ENCODE peak calls at places on chromosomes 13 and 19, in five cellular contexts. One of them, this sample, is unnamed. For H3K4me1, the result is how much of the 10 kb centered on the place peaks cover.

GRCh38 chr19:11284535-11284934 is 11.4 kb upstream of the TSPAN16 start:
- DNase-seq in GM23338: no peak
- DNase-seq in fibroblast of lung: no peak
- DNase-seq in H9: no peak
- DNase-seq in hepatocyte: no peak
- DNase-seq in this sample: no peak

GRCh38 chr13:87919956-87920355 is 248.8 kb downstream of the SLITRK5 start:
- DNase-seq in GM23338: peak
- DNase-seq in fibroblast of lung: no peak
- DNase-seq in H9: no peak
- DNase-seq in hepatocyte: no peak
- DNase-seq in this sample: no peak

GRCh38 chr13:32142956-32143375 is 111.4 kb downstream of the FRY start:
- DNase-seq in GM23338: peak
- DNase-seq in fibroblast of lung: peak
- DNase-seq in H9: peak
- DNase-seq in hepatocyte: peak
- DNase-seq in this sample: no peak

GRCh38 chr13:22505489-22505888 is 675.3 kb upstream of the SGCG start:
- DNase-seq in GM23338: no peak
- DNase-seq in fibroblast of lung: peak
- DNase-seq in H9: no peak
- DNase-seq in hepatocyte: no peak
- DNase-seq in this sample: no peak

GRCh38 chr19:49272204-49272603 is 52.8 kb downstream of the SLC6A16 start:
- DNase-seq in GM23338: no peak
- DNase-seq in fibroblast of lung: peak
- DNase-seq in H9: no peak
- DNase-seq in hepatocyte: no peak
- DNase-seq in this sample: peak

GRCh38 chr13:23447927-23448326 is 14.4 kb upstream of the SACS start:
- DNase-seq in GM23338: no peak
- DNase-seq in fibroblast of lung: peak
- DNase-seq in H9: no peak
- DNase-seq in hepatocyte: no peak
- DNase-seq in this sample: no peak

GRCh38 chr19:53772943-53773342 is 51.2 kb downstream of the NLRP12 start:
- DNase-seq in GM23338: peak
- DNase-seq in fibroblast of lung: peak
- DNase-seq in H9: peak
- DNase-seq in hepatocyte: peak
- DNase-seq in this sample: no peak

GRCh38 chr19:10936661-10937084 is 8.1 kb downstream of the TIMM29 start:
- DNase-seq in GM23338: peak
- DNase-seq in fibroblast of lung: peak
- DNase-seq in H9: peak
- DNase-seq in hepatocyte: peak
- DNase-seq in this sample: no peak

GRCh38 chr19:56477429-56478338 is 539 bp upstream of the ZNF667 start:
- DNase-seq in GM23338: peak
- DNase-seq in fibroblast of lung: peak
- DNase-seq in H9: peak
- DNase-seq in hepatocyte: peak
- DNase-seq in this sample: peak

GRCh38 chr13:28099396-28100148 is 804 bp downstream of the FLT3 start:
- DNase-seq in GM23338: peak
- DNase-seq in fibroblast of lung: no peak
- DNase-seq in H9: no peak
- DNase-seq in hepatocyte: no peak
- DNase-seq in this sample: no peak

GRCh38 chr19:35513975-35514809 is 743 bp upstream of the DMKN start:
- DNase-seq in GM23338: peak
- DNase-seq in fibroblast of lung: no peak
- DNase-seq in H9: peak
- DNase-seq in hepatocyte: peak
- DNase-seq in this sample: no peak

GRCh38 chr19:15249912-15250634 is 17.8 kb upstream of the EPHX3 start:
- DNase-seq in GM23338: no peak
- DNase-seq in fibroblast of lung: peak
- DNase-seq in H9: no peak
- DNase-seq in hepatocyte: peak
- DNase-seq in this sample: no peak

GRCh38 chr13:83881917-83882625 is at the start of gene SLITRK1:
- DNase-seq in GM23338: peak
- DNase-seq in fibroblast of lung: peak
- DNase-seq in H9: peak
- DNase-seq in hepatocyte: peak
- DNase-seq in this sample: no peak

GRCh38 chr19:35125270-35125717 is 9.6 kb downstream of the LGI4 start:
- DNase-seq in GM23338: no peak
- DNase-seq in fibroblast of lung: no peak
- DNase-seq in H9: no peak
- DNase-seq in hepatocyte: no peak
- DNase-seq in this sample: no peak

GRCh38 chr19:45047188-45047797 is 8.4 kb downstream of the CLASRP start:
- DNase-seq in GM23338: no peak
- DNase-seq in fibroblast of lung: no peak
- DNase-seq in H9: no peak
- DNase-seq in hepatocyte: no peak
- DNase-seq in this sample: no peak

GRCh38 chr19:46791944-46792343 is 3.5 kb upstream of the SLC1A5 start:
- DNase-seq in GM23338: no peak
- DNase-seq in fibroblast of lung: no peak
- DNase-seq in H9: no peak
- DNase-seq in hepatocyte: no peak
- DNase-seq in this sample: no peak

GRCh38 chr13:99150575-99151370 is 49.9 kb upstream of the UBAC2 start:
- DNase-seq in GM23338: no peak
- DNase-seq in fibroblast of lung: peak
- DNase-seq in H9: no peak
- DNase-seq in hepatocyte: no peak
- DNase-seq in this sample: peak

GRCh38 chr13:106376411-106377112 is 158.9 kb downstream of the EFNB2 start:
- DNase-seq in GM23338: peak
- DNase-seq in fibroblast of lung: peak
- DNase-seq in H9: no peak
- DNase-seq in hepatocyte: no peak
- DNase-seq in this sample: no peak

GRCh38 chr13:100506154-100506553 is 82.4 kb downstream of the GGACT start:
- DNase-seq in GM23338: no peak
- DNase-seq in fibroblast of lung: no peak
- DNase-seq in H9: no peak
- DNase-seq in hepatocyte: no peak
- DNase-seq in this sample: no peak

GRCh38 chr13:38417727-38418126 is 68.1 kb downstream of the UFM1 start:
- DNase-seq in GM23338: peak
- DNase-seq in fibroblast of lung: peak
- DNase-seq in H9: peak
- DNase-seq in hepatocyte: peak
- DNase-seq in this sample: no peak

GRCh38 chr19:511101-511841 is 4.0 kb downstream of the TPGS1 start:
- DNase-seq in GM23338: no peak
- DNase-seq in fibroblast of lung: no peak
- DNase-seq in H9: peak
- DNase-seq in hepatocyte: peak
- DNase-seq in this sample: peak

GRCh38 chr19:36213793-36214387 is 575 bp downstream of the ZNF565 start:
- DNase-seq in GM23338: no peak
- DNase-seq in fibroblast of lung: peak
- DNase-seq in H9: no peak
- DNase-seq in hepatocyte: peak
- DNase-seq in this sample: no peak

GRCh38 chr19:48218964-48219363 is 36.7 kb downstream of the CARD8 start:
- DNase-seq in GM23338: no peak
- DNase-seq in fibroblast of lung: no peak
- DNase-seq in H9: no peak
- DNase-seq in hepatocyte: no peak
- DNase-seq in this sample: no peak

GRCh38 chr19:55809381-55810058 is 22.3 kb downstream of the NLRP11 start:
- DNase-seq in GM23338: peak
- DNase-seq in fibroblast of lung: peak
- DNase-seq in H9: peak
- DNase-seq in hepatocyte: peak
- DNase-seq in this sample: no peak

DNA sequence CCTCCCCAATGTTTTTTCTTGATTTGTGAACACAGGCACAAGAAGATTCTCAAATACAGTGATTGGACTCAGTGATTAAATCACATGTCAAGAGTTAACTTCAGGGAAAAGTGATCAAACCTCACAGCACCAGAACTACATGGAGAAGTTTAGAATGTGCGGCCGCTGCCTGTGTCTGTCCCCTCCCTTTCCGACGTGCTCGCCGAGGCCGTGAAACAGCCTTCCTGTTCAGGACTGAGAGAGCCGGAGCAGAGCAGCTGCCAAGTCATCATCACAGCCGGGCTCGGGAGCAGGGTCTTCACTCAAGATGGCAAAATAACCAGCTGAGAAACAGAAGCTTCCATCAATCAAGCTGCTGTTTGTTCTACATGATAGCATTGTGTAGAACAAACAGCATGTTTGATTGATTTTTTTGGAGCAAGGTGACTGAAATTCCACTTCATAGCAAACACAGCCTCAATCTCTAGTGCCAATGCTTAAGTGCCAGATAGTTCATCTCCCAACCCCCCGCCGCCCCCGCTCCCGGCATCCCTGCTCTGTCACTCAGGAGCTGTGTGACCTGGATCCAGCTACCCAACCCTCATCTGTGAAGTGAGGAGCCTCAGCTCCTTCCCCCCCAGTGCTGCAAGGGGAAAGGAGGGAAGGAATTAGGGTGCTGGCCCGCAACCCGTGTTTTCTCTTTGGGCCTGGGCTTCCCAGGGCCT is 70.6 kb downstream of the HSPH1 start:
- DNase-seq in GM23338: no peak
- DNase-seq in fibroblast of lung: peak
- DNase-seq in H9: no peak
- DNase-seq in hepatocyte: no peak
- DNase-seq in this sample: no peak
- H2AFZ ChIP-seq in GM23338: peak
- H2AFZ ChIP-seq in fibroblast of lung: peak
- H2AFZ ChIP-seq in H9: no peak
- H2AFZ ChIP-seq in hepatocyte: no peak
- H2AFZ ChIP-seq in this sample: peak

GRCh38 chr13:114148521-114148855 is 16.1 kb upstream of the RASA3 start:
- DNase-seq in GM23338: no peak
- DNase-seq in fibroblast of lung: no peak
- DNase-seq in H9: no peak
- DNase-seq in hepatocyte: no peak
- DNase-seq in this sample: no peak
- H3K27ac ChIP-seq in GM23338: no peak
- H3K27ac ChIP-seq in fibroblast of lung: no peak
- H3K27ac ChIP-seq in H9: no peak
- H3K27ac ChIP-seq in hepatocyte: no peak
- H3K27ac ChIP-seq in this sample: no peak

GRCh38 chr19:37947778-37948177 is 40.8 kb downstream of the SIPA1L3 start:
- DNase-seq in GM23338: no peak
- DNase-seq in fibroblast of lung: no peak
- DNase-seq in H9: no peak
- DNase-seq in hepatocyte: no peak
- DNase-seq in this sample: no peak
- H3K4me1 ChIP-seq in GM23338: under half
- H3K4me1 ChIP-seq in fibroblast of lung: under half
- H3K4me1 ChIP-seq in H9: under half
- H3K4me1 ChIP-seq in hepatocyte: under half
- H3K4me1 ChIP-seq in this sample: under half

DNA sequence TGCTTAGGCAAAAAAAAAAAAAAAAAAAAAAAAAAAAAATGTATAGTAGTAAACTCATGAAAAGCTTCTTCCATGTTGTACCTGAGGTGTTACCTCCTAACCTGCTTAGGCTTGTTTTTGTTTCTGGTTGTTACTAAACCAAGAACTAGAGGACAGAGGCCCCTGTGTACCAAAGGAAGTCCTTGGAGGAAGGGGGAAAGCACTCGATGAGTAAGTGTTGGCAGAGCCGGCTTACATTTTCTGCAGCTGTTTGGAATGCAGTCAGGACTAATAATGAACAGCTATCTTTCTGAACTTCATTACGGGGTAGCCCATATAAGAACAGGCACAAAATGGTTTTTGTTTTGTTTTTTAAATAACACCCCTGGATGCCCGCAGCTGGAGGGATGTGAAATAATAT is 214.1 kb upstream of the MAB21L1 start:
- DNase-seq in GM23338: no peak
- DNase-seq in fibroblast of lung: peak
- DNase-seq in H9: no peak
- DNase-seq in hepatocyte: no peak
- DNase-seq in this sample: no peak
- H2AFZ ChIP-seq in GM23338: peak
- H2AFZ ChIP-seq in fibroblast of lung: peak
- H2AFZ ChIP-seq in H9: no peak
- H2AFZ ChIP-seq in hepatocyte: no peak
- H2AFZ ChIP-seq in this sample: no peak

GRCh38 chr13:113291129-113291528 is 5.9 kb upstream of the LAMP1 start:
- DNase-seq in GM23338: no peak
- DNase-seq in fibroblast of lung: no peak
- DNase-seq in H9: no peak
- DNase-seq in hepatocyte: no peak
- DNase-seq in this sample: no peak
- H3K27ac ChIP-seq in GM23338: no peak
- H3K27ac ChIP-seq in fibroblast of lung: no peak
- H3K27ac ChIP-seq in H9: no peak
- H3K27ac ChIP-seq in hepatocyte: peak
- H3K27ac ChIP-seq in this sample: no peak